ENCODE peak calls at places on chromosomes 6 and 20, in five cellular contexts. One of them, this sample, is unnamed.

GRCh38 chr20:25062841-25063240 is 4.9 kb upstream of the ACSS1 start:
- DNase-seq in epithelial cell of esophagus: no peak
- DNase-seq in GM23338: no peak
- DNase-seq in psoas muscle: no peak
- DNase-seq in body of pancreas: no peak
- DNase-seq in this sample: no peak

GRCh38 chr6:126773122-126773805 is 345.2 kb upstream of the RSPO3 start:
- DNase-seq in epithelial cell of esophagus: no peak
- DNase-seq in GM23338: peak
- DNase-seq in body of pancreas: no peak
- DNase-seq in psoas muscle: no peak
- DNase-seq in this sample: no peak

GRCh38 chr20:37314617-37315292 is 25.3 kb downstream of the MANBAL start:
- DNase-seq in body of pancreas: no peak
- DNase-seq in psoas muscle: peak
- DNase-seq in epithelial cell of esophagus: no peak
- DNase-seq in GM23338: no peak
- DNase-seq in this sample: no peak

GRCh38 chr6:121826156-121826810 is 390.8 kb downstream of the GJA1 start:
- DNase-seq in GM23338: no peak
- DNase-seq in body of pancreas: no peak
- DNase-seq in psoas muscle: no peak
- DNase-seq in epithelial cell of esophagus: peak
- DNase-seq in this sample: no peak

GRCh38 chr20:33689973-33690372 is 3.8 kb upstream of the E2F1 start:
- DNase-seq in psoas muscle: no peak
- DNase-seq in epithelial cell of esophagus: no peak
- DNase-seq in GM23338: no peak
- DNase-seq in body of pancreas: no peak
- DNase-seq in this sample: no peak

GRCh38 chr20:43925215-43925614 is 10.6 kb downstream of the TOX2 start:
- DNase-seq in epithelial cell of esophagus: no peak
- DNase-seq in body of pancreas: no peak
- DNase-seq in psoas muscle: no peak
- DNase-seq in GM23338: no peak
- DNase-seq in this sample: no peak

GRCh38 chr6:6681443-6681842 is 92.9 kb downstream of the LY86 start:
- DNase-seq in epithelial cell of esophagus: no peak
- DNase-seq in body of pancreas: no peak
- DNase-seq in GM23338: no peak
- DNase-seq in psoas muscle: no peak
- DNase-seq in this sample: no peak

GRCh38 chr6:106748547-106749207 is 119.3 kb downstream of the QRSL1 start:
- DNase-seq in epithelial cell of esophagus: no peak
- DNase-seq in body of pancreas: no peak
- DNase-seq in GM23338: peak
- DNase-seq in psoas muscle: no peak
- DNase-seq in this sample: no peak

GRCh38 chr20:7387638-7388193 is 552.5 kb downstream of the HAO1 start:
- DNase-seq in body of pancreas: no peak
- DNase-seq in GM23338: no peak
- DNase-seq in psoas muscle: no peak
- DNase-seq in epithelial cell of esophagus: no peak
- DNase-seq in this sample: no peak

GRCh38 chr6:4358414-4359107 is 223.2 kb upstream of the ECI2 start:
- DNase-seq in psoas muscle: peak
- DNase-seq in body of pancreas: peak
- DNase-seq in GM23338: peak
- DNase-seq in epithelial cell of esophagus: peak
- DNase-seq in this sample: no peak

GRCh38 chr6:1597924-1598323 is 11.8 kb upstream of the FOXC1 start:
- DNase-seq in psoas muscle: no peak
- DNase-seq in epithelial cell of esophagus: peak
- DNase-seq in GM23338: no peak
- DNase-seq in body of pancreas: no peak
- DNase-seq in this sample: no peak

GRCh38 chr6:45746046-45746445 is 269.6 kb downstream of the CLIC5 start:
- DNase-seq in body of pancreas: no peak
- DNase-seq in epithelial cell of esophagus: peak
- DNase-seq in psoas muscle: no peak
- DNase-seq in GM23338: no peak
- DNase-seq in this sample: no peak

GRCh38 chr6:56767892-56768531 is 125.3 kb upstream of the DST start:
- DNase-seq in body of pancreas: no peak
- DNase-seq in GM23338: peak
- DNase-seq in epithelial cell of esophagus: no peak
- DNase-seq in psoas muscle: no peak
- DNase-seq in this sample: no peak
- TF ChIP-seq CTCF in body of pancreas: no peak
- TF ChIP-seq CTCF in GM23338: peak
- TF ChIP-seq CTCF in epithelial cell of esophagus: peak
- TF ChIP-seq CTCF in psoas muscle: peak
- TF ChIP-seq CTCF in this sample: no peak

DNA sequence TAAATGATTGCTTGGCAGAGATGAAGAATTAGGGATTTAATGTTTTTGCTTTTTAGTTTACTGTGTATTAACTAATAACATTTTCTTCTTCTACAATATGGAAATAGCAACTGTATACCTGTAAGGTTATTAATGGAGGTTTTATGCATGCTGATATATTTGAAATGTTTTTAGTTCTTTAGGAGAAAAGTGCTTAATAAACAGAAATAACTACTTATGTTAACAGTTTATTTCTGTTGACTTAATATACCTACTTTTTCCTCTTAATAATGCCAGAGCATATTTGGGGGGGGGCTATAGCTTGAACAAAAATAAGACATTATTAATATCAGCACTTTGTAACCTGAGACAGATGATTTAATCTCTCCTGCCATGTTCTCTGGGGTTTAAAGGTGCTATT is 33.6 kb downstream of the PLCB4 start:
- DNase-seq in epithelial cell of esophagus: no peak
- DNase-seq in body of pancreas: no peak
- DNase-seq in GM23338: no peak
- DNase-seq in psoas muscle: no peak
- DNase-seq in this sample: no peak
- TF ChIP-seq CTCF in epithelial cell of esophagus: no peak
- TF ChIP-seq CTCF in body of pancreas: no peak
- TF ChIP-seq CTCF in GM23338: no peak
- TF ChIP-seq CTCF in psoas muscle: no peak
- TF ChIP-seq CTCF in this sample: no peak

GRCh38 chr6:29793796-29794195 is 33.8 kb upstream of the HLA-G start:
- DNase-seq in GM23338: no peak
- DNase-seq in body of pancreas: no peak
- DNase-seq in epithelial cell of esophagus: no peak
- DNase-seq in psoas muscle: no peak
- DNase-seq in this sample: no peak

GRCh38 chr6:29793036-29793356 is 34.6 kb upstream of the HLA-G start:
- DNase-seq in body of pancreas: no peak
- DNase-seq in GM23338: no peak
- DNase-seq in epithelial cell of esophagus: no peak
- DNase-seq in psoas muscle: no peak
- DNase-seq in this sample: no peak

GRCh38 chr6:29791786-29792122 is 35.9 kb upstream of the HLA-G start:
- DNase-seq in body of pancreas: no peak
- DNase-seq in GM23338: no peak
- DNase-seq in psoas muscle: peak
- DNase-seq in epithelial cell of esophagus: peak
- DNase-seq in this sample: no peak

GRCh38 chr6:29791162-29791561 is 36.5 kb upstream of the HLA-G start:
- DNase-seq in body of pancreas: no peak
- DNase-seq in epithelial cell of esophagus: peak
- DNase-seq in GM23338: no peak
- DNase-seq in psoas muscle: no peak
- DNase-seq in this sample: no peak

DNA sequence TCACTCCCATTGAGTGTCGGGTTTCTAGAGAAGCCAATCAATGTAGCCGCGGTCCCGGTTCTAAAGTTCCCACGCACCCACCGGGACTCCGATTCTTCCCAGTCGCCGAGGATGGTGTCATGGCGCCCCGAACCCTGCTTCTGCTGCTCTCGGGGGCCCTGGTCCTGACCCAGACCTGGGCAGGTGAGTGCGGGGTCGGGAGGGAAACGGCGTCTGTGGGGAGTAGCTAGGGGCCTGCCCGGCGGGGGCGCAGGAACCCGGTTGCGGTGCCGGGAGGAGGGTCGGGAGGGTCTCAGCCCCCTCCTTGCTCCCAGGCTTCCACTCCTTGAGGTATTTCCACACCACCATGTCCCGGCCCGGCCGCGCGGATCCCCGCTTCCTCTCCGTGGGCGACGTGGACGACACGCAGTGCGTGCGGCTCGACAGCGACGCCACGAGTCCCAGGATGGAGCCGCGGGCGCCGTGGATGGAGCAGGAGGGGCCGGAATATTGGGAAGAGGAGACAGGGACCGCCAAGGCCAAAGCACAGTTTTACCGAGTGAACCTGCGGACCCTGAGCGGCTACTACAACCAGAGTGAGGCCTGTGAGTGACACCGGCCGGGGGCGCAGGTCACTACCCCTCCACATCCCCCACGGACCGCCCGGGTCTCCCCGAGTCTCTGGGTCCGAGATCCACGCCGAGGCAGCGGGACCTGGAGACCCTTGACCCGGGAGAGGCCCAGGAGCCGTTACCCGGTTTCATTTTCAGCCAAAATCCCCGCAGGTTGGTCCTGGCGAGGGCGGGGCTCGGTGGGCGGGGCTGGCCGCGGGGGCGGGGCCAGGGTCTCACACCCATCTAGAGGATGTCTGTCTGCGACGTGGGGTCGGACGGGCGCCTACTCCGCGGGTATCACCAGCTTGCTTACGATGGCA is 35.2 kb upstream of the HLA-G start:
- DNase-seq in GM23338: peak
- DNase-seq in epithelial cell of esophagus: peak
- DNase-seq in body of pancreas: peak
- DNase-seq in psoas muscle: peak
- DNase-seq in this sample: peak
- TF ChIP-seq CTCF in GM23338: peak
- TF ChIP-seq CTCF in epithelial cell of esophagus: peak
- TF ChIP-seq CTCF in body of pancreas: no peak
- TF ChIP-seq CTCF in psoas muscle: peak
- TF ChIP-seq CTCF in this sample: no peak

DNA sequence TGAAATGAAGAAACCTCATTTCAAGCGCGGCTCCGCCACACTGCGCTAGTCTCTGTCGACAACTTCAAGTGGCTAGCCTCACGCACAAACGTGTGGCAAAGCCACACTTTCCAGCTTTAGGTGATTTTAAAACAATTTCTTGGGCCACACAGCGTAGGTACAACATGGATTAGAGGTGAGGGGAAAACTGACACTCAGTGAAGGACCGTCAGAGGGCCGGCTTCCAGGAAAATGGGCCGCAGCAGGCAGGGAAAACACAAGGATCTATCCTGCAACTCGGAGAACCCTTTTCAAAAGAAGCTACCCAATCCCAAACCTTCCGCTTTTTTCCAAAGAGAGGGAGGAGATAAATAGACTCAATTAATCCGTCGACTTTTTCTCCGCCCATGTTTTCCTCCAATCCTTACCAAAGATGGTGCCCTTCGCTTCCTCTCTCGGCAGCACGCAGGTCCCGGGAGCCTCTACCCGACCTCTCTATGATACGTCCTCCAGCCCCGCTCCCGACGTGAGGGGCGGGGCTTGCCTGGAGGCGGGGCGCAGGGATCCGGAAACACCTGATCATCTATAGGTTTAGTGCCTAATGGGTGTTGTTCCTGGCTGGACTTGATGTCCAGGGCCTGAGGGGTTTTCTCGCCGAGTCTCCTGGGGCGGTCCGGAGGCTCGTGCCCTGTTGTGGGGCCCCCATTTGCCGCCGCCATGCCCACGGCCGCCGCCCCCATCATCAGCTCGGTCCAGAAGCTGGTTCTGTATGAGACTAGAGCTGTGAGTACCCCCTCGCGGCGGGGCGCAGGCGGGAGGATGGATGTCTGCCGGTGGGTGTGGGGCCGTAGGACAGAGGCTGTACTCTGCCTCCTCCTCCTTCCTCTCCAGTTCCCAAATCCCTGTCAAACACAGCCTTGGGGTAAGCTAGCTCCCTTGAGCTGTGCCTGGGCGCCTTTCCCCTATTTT is at the start of the genes AK9 and FIG4:
- DNase-seq in GM23338: peak
- DNase-seq in epithelial cell of esophagus: peak
- DNase-seq in psoas muscle: peak
- DNase-seq in body of pancreas: peak
- DNase-seq in this sample: peak
- TF ChIP-seq CTCF in GM23338: peak
- TF ChIP-seq CTCF in epithelial cell of esophagus: peak
- TF ChIP-seq CTCF in psoas muscle: no peak
- TF ChIP-seq CTCF in body of pancreas: no peak
- TF ChIP-seq CTCF in this sample: no peak

GRCh38 chr6:12071064-12071615 is 59.0 kb downstream of the HIVEP1 start:
- DNase-seq in epithelial cell of esophagus: peak
- DNase-seq in psoas muscle: no peak
- DNase-seq in GM23338: no peak
- DNase-seq in body of pancreas: no peak
- DNase-seq in this sample: no peak

GRCh38 chr6:12069891-12070529 is 57.9 kb downstream of the HIVEP1 start:
- DNase-seq in body of pancreas: no peak
- DNase-seq in epithelial cell of esophagus: no peak
- DNase-seq in psoas muscle: no peak
- DNase-seq in GM23338: no peak
- DNase-seq in this sample: no peak

GRCh38 chr6:12078014-12078413 is 65.9 kb downstream of the HIVEP1 start:
- DNase-seq in body of pancreas: no peak
- DNase-seq in GM23338: no peak
- DNase-seq in psoas muscle: no peak
- DNase-seq in epithelial cell of esophagus: no peak
- DNase-seq in this sample: no peak

GRCh38 chr6:12077021-12077420 is 64.9 kb downstream of the HIVEP1 start:
- DNase-seq in body of pancreas: no peak
- DNase-seq in psoas muscle: no peak
- DNase-seq in epithelial cell of esophagus: no peak
- DNase-seq in GM23338: no peak
- DNase-seq in this sample: no peak

GRCh38 chr6:12075067-12075563 is 63.0 kb downstream of the HIVEP1 start:
- DNase-seq in psoas muscle: no peak
- DNase-seq in body of pancreas: no peak
- DNase-seq in epithelial cell of esophagus: peak
- DNase-seq in GM23338: peak
- DNase-seq in this sample: no peak
- TF ChIP-seq CTCF in psoas muscle: peak
- TF ChIP-seq CTCF in body of pancreas: peak
- TF ChIP-seq CTCF in epithelial cell of esophagus: peak
- TF ChIP-seq CTCF in GM23338: peak
- TF ChIP-seq CTCF in this sample: no peak

GRCh38 chr6:164274510-164274909 is 860.0 kb downstream of the QKI start:
- DNase-seq in epithelial cell of esophagus: no peak
- DNase-seq in body of pancreas: no peak
- DNase-seq in GM23338: no peak
- DNase-seq in psoas muscle: no peak
- DNase-seq in this sample: no peak

GRCh38 chr6:164273491-164273890 is 859.0 kb downstream of the QKI start:
- DNase-seq in epithelial cell of esophagus: no peak
- DNase-seq in psoas muscle: no peak
- DNase-seq in body of pancreas: no peak
- DNase-seq in GM23338: no peak
- DNase-seq in this sample: no peak

GRCh38 chr6:164275773-164276172 is 861.3 kb downstream of the QKI start:
- DNase-seq in GM23338: no peak
- DNase-seq in epithelial cell of esophagus: no peak
- DNase-seq in psoas muscle: no peak
- DNase-seq in body of pancreas: no peak
- DNase-seq in this sample: no peak

GRCh38 chr6:164276211-164276610 is 861.7 kb downstream of the QKI start:
- DNase-seq in epithelial cell of esophagus: no peak
- DNase-seq in GM23338: no peak
- DNase-seq in psoas muscle: no peak
- DNase-seq in body of pancreas: no peak
- DNase-seq in this sample: no peak
- TF ChIP-seq CTCF in epithelial cell of esophagus: no peak
- TF ChIP-seq CTCF in GM23338: no peak
- TF ChIP-seq CTCF in psoas muscle: no peak
- TF ChIP-seq CTCF in body of pancreas: no peak
- TF ChIP-seq CTCF in this sample: no peak